ENCODE peak calls at places on chromosomes 3 and 15, in eight cellular contexts. One of them, this sample, is unnamed.

GRCh38 chr3:125192190-125193035 is 20.1 kb downstream of the SLC12A8 start:
- DNase-seq in progenitor cell of endocrine pancreas: no peak
- DNase-seq in B cell: peak
- DNase-seq in heart right ventricle: no peak
- DNase-seq in fibroblast of mammary gland: no peak
- DNase-seq in neural progenitor cell: peak
- DNase-seq in ascending aorta: no peak
- DNase-seq in fibroblast of lung: peak
- DNase-seq in this sample: no peak

GRCh38 chr3:177830411-177830849 is 633.1 kb upstream of the TBL1XR1 start:
- DNase-seq in progenitor cell of endocrine pancreas: no peak
- DNase-seq in B cell: no peak
- DNase-seq in heart right ventricle: no peak
- DNase-seq in fibroblast of mammary gland: peak
- DNase-seq in neural progenitor cell: no peak
- DNase-seq in ascending aorta: peak
- DNase-seq in fibroblast of lung: peak
- DNase-seq in this sample: no peak

GRCh38 chr3:9916346-9916733 is 558 bp upstream of the IL17RC start:
- DNase-seq in progenitor cell of endocrine pancreas: no peak
- DNase-seq in B cell: no peak
- DNase-seq in heart right ventricle: no peak
- DNase-seq in fibroblast of mammary gland: peak
- DNase-seq in neural progenitor cell: peak
- DNase-seq in ascending aorta: peak
- DNase-seq in fibroblast of lung: peak
- DNase-seq in this sample: no peak

GRCh38 chr3:48974076-48974864 is 15.8 kb upstream of the P4HTM start:
- DNase-seq in progenitor cell of endocrine pancreas: no peak
- DNase-seq in B cell: no peak
- DNase-seq in heart right ventricle: no peak
- DNase-seq in fibroblast of mammary gland: no peak
- DNase-seq in neural progenitor cell: no peak
- DNase-seq in ascending aorta: no peak
- DNase-seq in fibroblast of lung: no peak
- DNase-seq in this sample: no peak

GRCh38 chr3:126835472-126836219 is 131.6 kb downstream of the CHCHD6 start:
- DNase-seq in progenitor cell of endocrine pancreas: no peak
- DNase-seq in B cell: no peak
- DNase-seq in heart right ventricle: no peak
- DNase-seq in fibroblast of mammary gland: peak
- DNase-seq in neural progenitor cell: no peak
- DNase-seq in ascending aorta: no peak
- DNase-seq in fibroblast of lung: peak
- DNase-seq in this sample: no peak

GRCh38 chr3:151709847-151710246 is 23.9 kb upstream of the AADACL2 start:
- DNase-seq in progenitor cell of endocrine pancreas: no peak
- DNase-seq in B cell: no peak
- DNase-seq in heart right ventricle: no peak
- DNase-seq in fibroblast of mammary gland: peak
- DNase-seq in neural progenitor cell: no peak
- DNase-seq in ascending aorta: no peak
- DNase-seq in fibroblast of lung: peak
- DNase-seq in this sample: no peak

GRCh38 chr15:80162059-80162554 is 9.3 kb downstream of the FAH start:
- DNase-seq in progenitor cell of endocrine pancreas: no peak
- DNase-seq in B cell: no peak
- DNase-seq in heart right ventricle: no peak
- DNase-seq in fibroblast of mammary gland: peak
- DNase-seq in neural progenitor cell: no peak
- DNase-seq in ascending aorta: no peak
- DNase-seq in fibroblast of lung: no peak
- DNase-seq in this sample: no peak

GRCh38 chr3:56966509-56966908 is 94.0 kb upstream of the SPATA12 start:
- DNase-seq in progenitor cell of endocrine pancreas: no peak
- DNase-seq in B cell: no peak
- DNase-seq in heart right ventricle: no peak
- DNase-seq in fibroblast of mammary gland: no peak
- DNase-seq in neural progenitor cell: no peak
- DNase-seq in ascending aorta: no peak
- DNase-seq in fibroblast of lung: no peak
- DNase-seq in this sample: no peak

GRCh38 chr3:30908466-30909037 is 14.1 kb upstream of the GADL1 start:
- DNase-seq in progenitor cell of endocrine pancreas: no peak
- DNase-seq in B cell: no peak
- DNase-seq in heart right ventricle: no peak
- DNase-seq in fibroblast of mammary gland: no peak
- DNase-seq in neural progenitor cell: no peak
- DNase-seq in ascending aorta: no peak
- DNase-seq in fibroblast of lung: no peak
- DNase-seq in this sample: no peak

GRCh38 chr3:105811518-105812193 is 57.2 kb downstream of the CBLB start:
- DNase-seq in progenitor cell of endocrine pancreas: no peak
- DNase-seq in B cell: no peak
- DNase-seq in heart right ventricle: no peak
- DNase-seq in fibroblast of mammary gland: no peak
- DNase-seq in neural progenitor cell: no peak
- DNase-seq in ascending aorta: no peak
- DNase-seq in fibroblast of lung: no peak
- DNase-seq in this sample: no peak

GRCh38 chr3:153099131-153099530 is 62.9 kb upstream of the RAP2B start:
- DNase-seq in progenitor cell of endocrine pancreas: no peak
- DNase-seq in B cell: no peak
- DNase-seq in heart right ventricle: no peak
- DNase-seq in fibroblast of mammary gland: no peak
- DNase-seq in neural progenitor cell: no peak
- DNase-seq in ascending aorta: no peak
- DNase-seq in fibroblast of lung: no peak
- DNase-seq in this sample: no peak

GRCh38 chr15:75007216-75007615 is 11.9 kb downstream of the SCAMP5 start:
- DNase-seq in progenitor cell of endocrine pancreas: no peak
- DNase-seq in B cell: no peak
- DNase-seq in heart right ventricle: no peak
- DNase-seq in fibroblast of mammary gland: no peak
- DNase-seq in neural progenitor cell: no peak
- DNase-seq in ascending aorta: no peak
- DNase-seq in fibroblast of lung: no peak
- DNase-seq in this sample: no peak

GRCh38 chr3:39255503-39256325 is 24.1 kb downstream of the CX3CR1 start:
- DNase-seq in progenitor cell of endocrine pancreas: no peak
- DNase-seq in B cell: peak
- DNase-seq in heart right ventricle: no peak
- DNase-seq in fibroblast of mammary gland: no peak
- DNase-seq in neural progenitor cell: no peak
- DNase-seq in ascending aorta: no peak
- DNase-seq in fibroblast of lung: no peak
- DNase-seq in this sample: no peak

GRCh38 chr3:120496278-120496975 is 45.6 kb upstream of the FSTL1 start:
- DNase-seq in progenitor cell of endocrine pancreas: no peak
- DNase-seq in B cell: no peak
- DNase-seq in heart right ventricle: no peak
- DNase-seq in fibroblast of mammary gland: peak
- DNase-seq in neural progenitor cell: no peak
- DNase-seq in ascending aorta: no peak
- DNase-seq in fibroblast of lung: peak
- DNase-seq in this sample: no peak

GRCh38 chr3:73461582-73461981 is 163.2 kb downstream of the PDZRN3 start:
- DNase-seq in progenitor cell of endocrine pancreas: no peak
- DNase-seq in B cell: no peak
- DNase-seq in heart right ventricle: peak
- DNase-seq in fibroblast of mammary gland: peak
- DNase-seq in neural progenitor cell: no peak
- DNase-seq in ascending aorta: no peak
- DNase-seq in fibroblast of lung: no peak
- DNase-seq in this sample: no peak

GRCh38 chr3:141056716-141057115 is 5.6 kb downstream of the SPSB4 start:
- DNase-seq in progenitor cell of endocrine pancreas: no peak
- DNase-seq in B cell: no peak
- DNase-seq in heart right ventricle: peak
- DNase-seq in fibroblast of mammary gland: no peak
- DNase-seq in neural progenitor cell: peak
- DNase-seq in ascending aorta: no peak
- DNase-seq in fibroblast of lung: no peak
- DNase-seq in this sample: no peak

GRCh38 chr15:98626153-98626552 is 22.2 kb upstream of the IGF1R start:
- DNase-seq in progenitor cell of endocrine pancreas: no peak
- DNase-seq in B cell: no peak
- DNase-seq in heart right ventricle: no peak
- DNase-seq in fibroblast of mammary gland: no peak
- DNase-seq in neural progenitor cell: no peak
- DNase-seq in ascending aorta: no peak
- DNase-seq in fibroblast of lung: no peak
- DNase-seq in this sample: no peak

DNA sequence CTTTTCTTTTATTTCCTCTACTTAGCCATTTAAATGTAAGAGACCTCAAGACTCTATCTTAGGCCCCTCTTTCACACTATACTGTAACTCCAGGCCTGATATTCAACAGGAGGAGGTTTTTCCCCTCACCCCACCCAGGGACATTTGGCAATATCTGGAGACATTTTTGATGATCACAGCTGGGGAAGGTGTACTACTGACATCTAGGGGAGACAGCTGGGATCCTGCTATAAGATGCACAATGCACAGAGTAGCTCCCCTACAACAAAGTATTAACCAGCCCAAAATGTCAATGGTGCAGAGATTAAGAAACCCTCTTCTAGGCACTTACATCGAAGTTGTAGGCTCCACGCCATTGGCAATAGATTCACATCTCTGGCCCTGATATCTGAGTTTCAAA is 517.5 kb upstream of the UBE2E2 start:
- DNase-seq in progenitor cell of endocrine pancreas: no peak
- DNase-seq in B cell: no peak
- DNase-seq in heart right ventricle: no peak
- DNase-seq in fibroblast of mammary gland: peak
- DNase-seq in neural progenitor cell: peak
- DNase-seq in ascending aorta: no peak
- DNase-seq in fibroblast of lung: no peak
- DNase-seq in this sample: no peak
- TF ChIP-seq CTCF in progenitor cell of endocrine pancreas: peak
- TF ChIP-seq CTCF in B cell: no peak
- TF ChIP-seq CTCF in heart right ventricle: no peak
- TF ChIP-seq CTCF in fibroblast of mammary gland: peak
- TF ChIP-seq CTCF in neural progenitor cell: peak
- TF ChIP-seq CTCF in ascending aorta: no peak
- TF ChIP-seq CTCF in fibroblast of lung: no peak
- TF ChIP-seq CTCF in this sample: peak

DNA sequence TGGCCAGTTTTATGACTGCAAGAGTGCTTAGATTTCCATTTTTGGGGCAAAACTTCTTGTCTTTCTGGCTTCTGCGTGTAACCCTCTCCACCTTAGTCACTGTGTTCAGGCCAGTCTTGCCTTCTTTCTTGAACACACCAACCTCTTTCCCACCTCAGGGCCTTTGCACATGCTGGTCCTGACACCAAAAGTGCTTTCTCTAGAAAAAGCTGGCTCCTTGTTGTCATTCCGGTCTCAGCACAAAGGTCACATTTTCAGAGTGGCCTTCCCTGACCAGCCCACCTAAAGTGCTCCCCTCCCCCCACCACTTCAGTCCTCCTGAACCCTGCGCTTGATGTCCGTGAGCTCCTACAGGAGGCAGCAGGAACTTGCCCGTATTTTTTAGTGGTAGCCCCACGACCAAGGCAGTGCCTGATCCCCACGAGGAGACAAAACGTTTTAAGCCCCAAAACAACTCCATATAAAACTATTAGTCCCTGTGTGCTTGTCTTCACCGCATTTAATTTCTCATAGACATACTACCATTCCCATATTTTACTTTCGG is 25.5 kb downstream of the CDCP1 start:
- DNase-seq in progenitor cell of endocrine pancreas: no peak
- DNase-seq in B cell: no peak
- DNase-seq in heart right ventricle: no peak
- DNase-seq in fibroblast of mammary gland: no peak
- DNase-seq in neural progenitor cell: no peak
- DNase-seq in ascending aorta: no peak
- DNase-seq in fibroblast of lung: no peak
- DNase-seq in this sample: no peak
- TF ChIP-seq CTCF in progenitor cell of endocrine pancreas: no peak
- TF ChIP-seq CTCF in B cell: no peak
- TF ChIP-seq CTCF in heart right ventricle: no peak
- TF ChIP-seq CTCF in fibroblast of mammary gland: no peak
- TF ChIP-seq CTCF in neural progenitor cell: no peak
- TF ChIP-seq CTCF in ascending aorta: no peak
- TF ChIP-seq CTCF in fibroblast of lung: no peak
- TF ChIP-seq CTCF in this sample: no peak

DNA sequence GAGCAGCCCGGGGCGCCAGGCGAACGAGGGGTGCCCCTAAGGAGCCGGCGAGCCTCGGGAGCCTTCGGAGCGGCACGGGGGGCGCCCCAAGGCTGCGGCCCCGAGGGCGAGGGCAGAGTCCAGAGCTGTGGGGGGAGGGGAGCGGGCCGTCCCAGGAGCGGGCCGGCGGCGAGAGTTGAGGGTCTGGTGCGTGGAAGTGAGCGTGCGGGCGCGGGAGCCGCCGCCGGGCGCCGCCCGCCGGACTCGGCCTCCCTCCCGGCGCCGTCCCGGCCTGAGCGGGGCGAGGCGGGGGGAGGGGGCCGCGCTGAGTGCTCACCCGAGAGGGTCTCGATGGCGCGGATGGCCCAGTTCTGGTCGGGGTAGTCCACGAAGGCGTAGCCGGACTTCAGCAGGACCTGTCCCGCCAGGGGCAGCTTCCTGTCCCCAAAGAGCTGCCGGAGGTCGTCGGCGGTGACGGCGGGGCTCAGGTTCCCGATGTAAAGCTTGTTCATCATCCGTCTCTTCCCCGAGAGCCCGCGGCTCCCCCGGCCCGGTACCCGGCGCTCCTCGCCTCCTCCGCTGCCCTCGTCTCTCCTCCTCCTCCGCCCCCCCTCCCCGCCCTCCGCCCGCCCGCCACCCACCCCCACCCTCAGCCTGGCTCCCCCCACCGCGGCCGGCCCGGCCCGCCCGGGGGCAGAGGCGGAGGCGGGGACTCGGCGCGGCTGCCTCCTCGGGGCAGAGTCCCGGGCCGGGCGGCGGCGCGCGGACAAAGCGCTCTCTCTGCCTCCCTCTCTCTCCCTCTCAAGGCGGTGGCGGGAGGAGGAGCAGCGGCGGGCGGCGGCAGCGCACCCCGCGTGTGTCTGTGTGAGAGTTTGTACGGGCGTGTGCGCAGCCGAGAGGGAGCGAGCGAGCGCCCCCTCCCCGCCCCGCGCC is at the start of gene IGF2BP2:
- DNase-seq in progenitor cell of endocrine pancreas: peak
- DNase-seq in B cell: peak
- DNase-seq in heart right ventricle: peak
- DNase-seq in fibroblast of mammary gland: peak
- DNase-seq in neural progenitor cell: peak
- DNase-seq in ascending aorta: peak
- DNase-seq in fibroblast of lung: peak
- DNase-seq in this sample: peak
- TF ChIP-seq CTCF in progenitor cell of endocrine pancreas: peak
- TF ChIP-seq CTCF in B cell: no peak
- TF ChIP-seq CTCF in heart right ventricle: no peak
- TF ChIP-seq CTCF in fibroblast of mammary gland: no peak
- TF ChIP-seq CTCF in neural progenitor cell: peak
- TF ChIP-seq CTCF in ascending aorta: no peak
- TF ChIP-seq CTCF in fibroblast of lung: no peak
- TF ChIP-seq CTCF in this sample: peak

GRCh38 chr15:96407482-96407881 is 77.0 kb downstream of the NR2F2 start:
- DNase-seq in progenitor cell of endocrine pancreas: no peak
- DNase-seq in B cell: no peak
- DNase-seq in heart right ventricle: no peak
- DNase-seq in fibroblast of mammary gland: no peak
- DNase-seq in neural progenitor cell: no peak
- DNase-seq in ascending aorta: no peak
- DNase-seq in fibroblast of lung: no peak
- DNase-seq in this sample: no peak
- TF ChIP-seq CTCF in progenitor cell of endocrine pancreas: no peak
- TF ChIP-seq CTCF in B cell: no peak
- TF ChIP-seq CTCF in heart right ventricle: no peak
- TF ChIP-seq CTCF in fibroblast of mammary gland: no peak
- TF ChIP-seq CTCF in neural progenitor cell: no peak
- TF ChIP-seq CTCF in ascending aorta: no peak
- TF ChIP-seq CTCF in fibroblast of lung: no peak
- TF ChIP-seq CTCF in this sample: no peak

GRCh38 chr15:37135225-37135624 is 34.9 kb upstream of the MEIS2 start:
- DNase-seq in progenitor cell of endocrine pancreas: no peak
- DNase-seq in B cell: no peak
- DNase-seq in heart right ventricle: no peak
- DNase-seq in fibroblast of mammary gland: no peak
- DNase-seq in neural progenitor cell: peak
- DNase-seq in ascending aorta: no peak
- DNase-seq in fibroblast of lung: no peak
- DNase-seq in this sample: no peak
- TF ChIP-seq CTCF in progenitor cell of endocrine pancreas: peak
- TF ChIP-seq CTCF in B cell: peak
- TF ChIP-seq CTCF in heart right ventricle: no peak
- TF ChIP-seq CTCF in fibroblast of mammary gland: peak
- TF ChIP-seq CTCF in neural progenitor cell: peak
- TF ChIP-seq CTCF in ascending aorta: no peak
- TF ChIP-seq CTCF in fibroblast of lung: no peak
- TF ChIP-seq CTCF in this sample: peak